ENCODE peak calls at places on chromosomes 1 and 21, in ten cellular contexts. I is progenitor cell of endocrine pancreas; J is WTC11; X is bronchial epithelial cell; P is mammary epithelial cell; C is OCI-LY7; N is CD8-positive, alpha-beta T cell; Q is fibroblast of lung; B is mesothelial cell of epicardium; U is AG10803. D is an unnamed sample.

GRCh38 chr1:167821969-167822685 is 91.8 kb downstream of the ADCY10 start:
- DNase-seq in B (no peak), Q (peak), P (no peak), I (no peak), N (no peak), C (no peak), U (peak), X (no peak), J (no peak), D (no peak)

GRCh38 chr1:108780937-108781574 is 34.6 kb downstream of the STXBP3 start:
- DNase-seq in P (no peak), Q (no peak), U (no peak), C (no peak), X (no peak), B (no peak), J (no peak), I (no peak), N (no peak), D (no peak)

GRCh38 chr1:86933562-86934377 is 19.3 kb downstream of the HS2ST1 start:
- DNase-seq in I (no peak), B (no peak), X (no peak), N (no peak), C (peak), Q (no peak), P (no peak), U (no peak), J (no peak), D (no peak)

GRCh38 chr1:108017698-108018097 is 52.7 kb upstream of the VAV3 start:
- DNase-seq in P (peak), J (no peak), C (no peak), B (no peak), U (no peak), Q (peak), I (no peak), N (no peak), X (peak), D (no peak)

GRCh38 chr1:64471218-64471719 is 1.3 kb downstream of the CACHD1 start:
- DNase-seq in X (peak), C (no peak), Q (peak), U (peak), I (peak), B (peak), J (peak), P (peak), N (no peak), D (no peak)

GRCh38 chr1:151942882-151943281 is 33.6 kb upstream of the THEM4 start:
- DNase-seq in C (no peak), P (no peak), B (no peak), J (no peak), U (peak), Q (peak), N (no peak), I (no peak), X (no peak), D (no peak)

GRCh38 chr1:186958520-186958919 is 129.8 kb downstream of the PLA2G4A start:
- DNase-seq in B (no peak), N (no peak), U (peak), J (no peak), Q (peak), P (peak), C (no peak), X (peak), I (no peak), D (no peak)

GRCh38 chr1:10679521-10680220 is 116.8 kb downstream of the CASZ1 start:
- DNase-seq in B (no peak), N (no peak), P (peak), J (peak), C (peak), U (peak), Q (peak), I (no peak), X (peak), D (no peak)

GRCh38 chr1:19676438-19676922 is 11.8 kb downstream of the HTR6 start:
- DNase-seq in Q (peak), I (peak), B (no peak), P (peak), J (peak), C (no peak), U (peak), X (peak), N (no peak), D (peak)

GRCh38 chr1:19802269-19802668 is 2.6 kb upstream of the TMCO4 start:
- DNase-seq in J (peak), I (no peak), Q (no peak), C (no peak), N (no peak), B (no peak), X (no peak), U (no peak), P (no peak), D (no peak)

GRCh38 chr1:94792876-94793605 is 27.1 kb upstream of the SLC44A3 start:
- DNase-seq in J (no peak), X (no peak), C (no peak), B (no peak), U (peak), N (no peak), I (no peak), Q (peak), P (peak), D (peak)

GRCh38 chr21:41008351-41008750 is 159.6 kb upstream of the BACE2 start:
- DNase-seq in I (no peak), N (no peak), C (no peak), P (no peak), Q (no peak), J (no peak), X (no peak), B (no peak), U (no peak), D (no peak)

GRCh38 chr1:1758059-1758621 is 20.1 kb downstream of the NADK start:
- DNase-seq in P (no peak), Q (no peak), I (no peak), C (no peak), U (no peak), X (no peak), B (no peak), N (no peak), J (no peak), D (no peak)

GRCh38 chr1:32716312-32717126 is 13.9 kb upstream of the SYNC start:
- DNase-seq in B (peak), J (peak), I (peak), X (peak), P (peak), U (no peak), C (peak), Q (no peak), N (no peak), D (no peak)

GRCh38 chr1:241918879-241919278 is 38.7 kb upstream of the BECN2 start:
- DNase-seq in X (peak), C (no peak), U (peak), B (no peak), N (no peak), J (no peak), I (no peak), P (peak), Q (peak), D (peak)

GRCh38 chr1:228464487-228464983 is 22.6 kb upstream of the RNF187 start:
- DNase-seq in P (peak), C (peak), U (peak), Q (peak), B (peak), N (peak), I (peak), J (peak), X (peak), D (no peak)

GRCh38 chr1:32886012-32886827 is at the start of gene HPCA:
- DNase-seq in Q (peak), C (no peak), U (peak), X (no peak), B (peak), P (peak), J (peak), N (no peak), I (peak), D (no peak)

GRCh38 chr1:188642585-188643168 is 1813.9 kb downstream of the PLA2G4A start:
- DNase-seq in B (no peak), I (no peak), N (no peak), X (peak), Q (no peak), J (no peak), U (no peak), C (no peak), P (no peak), D (no peak)

GRCh38 chr21:35227774-35228173 is 178.7 kb upstream of the RUNX1 start:
- DNase-seq in B (no peak), C (peak), J (no peak), I (no peak), Q (no peak), U (no peak), X (no peak), P (no peak), N (no peak), D (no peak)

GRCh38 chr1:109241344-109241743 is 8.0 kb upstream of the CELSR2 start:
- DNase-seq in X (no peak), N (no peak), C (no peak), Q (no peak), B (no peak), P (no peak), J (no peak), U (no peak), I (no peak), D (no peak)

GRCh38 chr1:174964261-174964984 is 35.3 kb upstream of the CACYBP start:
- DNase-seq in P (peak), U (peak), N (no peak), B (no peak), I (no peak), X (peak), Q (peak), J (no peak), C (peak), D (no peak)

GRCh38 chr21:38857152-38857825 is 51.6 kb downstream of the ETS2 start:
- DNase-seq in P (no peak), N (no peak), Q (no peak), I (no peak), C (no peak), J (no peak), U (no peak), X (no peak), B (no peak), D (no peak)

GRCh38 chr1:18866846-18867245 is 7.4 kb upstream of the TAS1R2 start:
- DNase-seq in I (no peak), J (no peak), C (no peak), X (no peak), N (no peak), P (no peak), U (no peak), Q (no peak), B (no peak), D (no peak)

GRCh38 chr1:79899914-79900313 is 893.4 kb upstream of the ADGRL4 start:
- DNase-seq in P (peak), B (no peak), J (no peak), N (no peak), I (no peak), U (peak), C (no peak), X (peak), Q (peak), D (peak)

GRCh38 chr1:235329139-235329808 is 904 bp downstream of the GGPS1 start:
- DNase-seq in U (peak), I (peak), Q (peak), X (peak), J (peak), P (no peak), B (no peak), C (peak), N (peak), D (no peak)

GRCh38 chr1:44592208-44593145 is 81.8 kb downstream of the TMEM53 start:
- DNase-seq in P (no peak), Q (no peak), X (no peak), C (no peak), J (peak), B (no peak), U (no peak), I (no peak), N (no peak), D (no peak)

GRCh38 chr1:165444897-165445370 is at the start of gene RXRG:
- DNase-seq in Q (no peak), U (peak), P (peak), J (peak), I (peak), B (peak), X (peak), N (no peak), C (no peak), D (no peak)

GRCh38 chr1:59631561-59631960 is 183.2 kb upstream of the HOOK1 start:
- DNase-seq in I (no peak), B (no peak), X (peak), Q (no peak), C (no peak), J (no peak), N (no peak), U (no peak), P (peak), D (no peak)

GRCh38 chr21:33212159-33212851 is 17.4 kb upstream of the IFNAR2 start:
- DNase-seq in X (peak), N (no peak), Q (peak), J (no peak), C (peak), I (no peak), B (no peak), U (peak), P (peak), D (no peak)

GRCh38 chr1:6365047-6365446 is 28.5 kb downstream of the ACOT7 start:
- DNase-seq in P (no peak), B (no peak), U (no peak), I (no peak), X (no peak), N (no peak), Q (no peak), J (no peak), C (no peak), D (no peak)

GRCh38 chr1:156052862-156053769 is 482 bp downstream of the UBQLN4 start:
- DNase-seq in P (peak), I (peak), N (peak), Q (peak), X (peak), U (peak), B (peak), J (peak), C (peak), D (no peak)

GRCh38 chr1:25064465-25065238 is 134.6 kb upstream of the RUNX3 start:
- DNase-seq in Q (no peak), B (no peak), J (no peak), X (no peak), P (no peak), C (no peak), U (no peak), N (no peak), I (no peak), D (no peak)

GRCh38 chr1:25061596-25061995 is 131.5 kb upstream of the RUNX3 start:
- DNase-seq in U (no peak), I (no peak), Q (no peak), C (no peak), P (no peak), X (no peak), N (no peak), B (no peak), J (no peak), D (no peak)

GRCh38 chr1:25063591-25064416 is 133.7 kb upstream of the RUNX3 start:
- DNase-seq in J (no peak), I (no peak), P (no peak), X (peak), Q (peak), U (no peak), B (no peak), C (no peak), N (no peak), D (no peak)

GRCh38 chr1:25065246-25066238 is 135.5 kb upstream of the RUNX3 start:
- DNase-seq in X (no peak), N (peak), B (no peak), C (no peak), U (peak), I (no peak), J (no peak), Q (peak), P (no peak), D (peak)

GRCh38 chr1:25062621-25063255 is 132.7 kb upstream of the RUNX3 start:
- DNase-seq in C (no peak), U (no peak), J (no peak), N (no peak), B (no peak), P (no peak), X (no peak), I (no peak), Q (no peak), D (no peak)
- TF ChIP-seq CTCF in C (no peak), U (no peak), J (no peak), N (no peak), B (no peak), P (no peak), X (no peak), I (no peak), Q (no peak), D (no peak)

DNA sequence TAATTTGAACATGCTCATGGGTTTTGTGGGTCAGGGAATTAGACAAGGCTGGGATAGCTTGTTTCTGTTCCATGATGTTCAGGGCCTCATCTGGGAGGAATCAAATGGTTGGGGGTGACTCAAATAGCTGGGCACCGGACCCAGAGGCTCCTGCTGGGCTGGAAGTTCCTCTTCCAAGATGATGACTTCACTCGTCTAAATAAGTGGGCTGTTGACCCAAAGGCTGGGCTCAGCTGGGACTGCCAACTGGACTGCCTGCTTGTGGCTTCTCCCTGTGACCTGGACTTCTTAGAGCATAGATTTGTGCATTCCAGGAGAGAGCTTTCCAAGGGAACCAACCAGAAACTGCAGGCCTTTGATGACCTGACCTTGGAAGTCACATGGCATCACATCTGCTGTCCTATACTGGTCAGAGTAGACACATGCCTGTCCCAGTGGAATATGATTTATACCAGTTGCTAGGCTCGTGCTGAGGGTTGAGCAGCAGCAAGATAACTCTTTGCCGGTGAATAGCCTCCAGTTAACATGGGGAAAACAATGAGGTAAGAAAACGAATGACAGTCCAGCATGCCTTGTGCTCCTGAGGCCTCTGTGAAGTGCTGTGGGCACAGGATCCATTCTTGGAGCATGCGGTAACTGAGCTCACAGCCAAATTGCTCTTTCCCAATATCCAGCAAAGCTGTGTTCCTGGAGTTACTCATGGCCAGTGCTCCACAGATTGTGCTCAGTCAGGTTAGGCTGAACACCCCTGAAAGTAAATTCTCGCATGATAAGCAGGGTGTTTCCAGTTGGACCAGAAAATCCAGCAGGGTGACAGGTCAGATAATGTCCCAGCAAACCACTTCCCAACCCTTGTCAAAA is 272.9 kb upstream of the TMEM51 start:
- DNase-seq in Q (peak), B (no peak), P (peak), C (no peak), N (no peak), J (no peak), I (no peak), X (peak), U (peak), D (peak)
- TF ChIP-seq CTCF in Q (no peak), B (no peak), P (no peak), C (no peak), N (no peak), J (no peak), I (no peak), X (no peak), U (no peak), D (no peak)

DNA sequence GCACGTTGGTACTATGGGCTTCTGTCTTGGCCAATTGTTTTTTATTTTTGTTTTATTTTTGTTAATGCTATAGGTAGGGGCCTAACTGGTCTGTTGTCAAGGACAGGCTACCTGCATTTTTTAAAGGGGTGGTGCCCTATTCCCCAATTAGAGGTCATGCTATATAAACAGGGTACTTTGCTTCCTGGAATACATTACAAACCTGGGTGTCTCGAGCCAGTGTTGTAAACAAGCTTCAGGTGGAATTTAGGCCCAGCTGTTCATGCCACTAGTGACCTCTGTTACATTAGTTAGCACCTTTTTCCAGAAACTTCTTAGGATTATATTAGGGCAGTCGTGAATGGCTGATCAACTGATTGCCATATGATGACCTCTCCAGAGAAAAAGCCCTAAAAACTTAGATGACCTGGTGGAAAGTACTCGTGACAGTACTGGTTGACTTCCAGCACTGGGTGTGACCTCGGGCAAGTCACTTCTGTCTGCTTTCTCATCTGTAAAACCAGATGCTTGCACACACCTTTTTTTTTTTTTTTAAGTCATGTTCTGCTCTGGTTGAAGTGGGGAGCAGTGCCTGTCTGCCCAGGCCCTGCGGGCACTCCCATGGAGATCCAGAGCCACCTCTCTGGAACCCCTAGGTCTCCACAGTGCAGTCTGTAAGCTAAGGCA is 46.5 kb downstream of the ELK4 start:
- DNase-seq in B (no peak), I (no peak), Q (no peak), U (no peak), N (no peak), X (no peak), P (no peak), C (no peak), J (no peak), D (no peak)
- TF ChIP-seq CTCF in B (no peak), I (no peak), Q (no peak), U (no peak), N (no peak), X (no peak), P (no peak), C (peak), J (peak), D (no peak)

GRCh38 chr1:198083549-198083948 is 73.2 kb upstream of the NEK7 start:
- DNase-seq in J (no peak), I (no peak), C (no peak), N (no peak), Q (no peak), B (no peak), X (no peak), P (no peak), U (no peak), D (no peak)

GRCh38 chr1:198084509-198084908 is 72.3 kb upstream of the NEK7 start:
- DNase-seq in J (no peak), I (no peak), X (no peak), C (no peak), N (no peak), Q (no peak), P (no peak), U (no peak), B (no peak), D (no peak)

GRCh38 chr1:198086051-198086745 is 70.6 kb upstream of the NEK7 start:
- DNase-seq in C (no peak), X (no peak), B (no peak), N (no peak), U (no peak), I (no peak), P (no peak), J (no peak), Q (no peak), D (no peak)

GRCh38 chr1:198087831-198088230 is 69.0 kb upstream of the NEK7 start:
- DNase-seq in N (no peak), J (no peak), X (no peak), U (no peak), B (no peak), Q (no peak), P (no peak), C (no peak), I (no peak), D (no peak)

GRCh38 chr1:198088360-198089071 is 68.3 kb upstream of the NEK7 start:
- DNase-seq in J (no peak), I (no peak), P (peak), B (no peak), C (peak), N (no peak), Q (peak), U (peak), X (peak), D (peak)
- TF ChIP-seq CTCF in J (no peak), I (peak), P (peak), B (peak), C (peak), N (peak), Q (peak), U (peak), X (peak), D (peak)

GRCh38 chr1:71593523-71593922 is 512.7 kb upstream of the ZRANB2 start:
- DNase-seq in N (no peak), C (peak), B (no peak), X (peak), U (peak), Q (no peak), P (no peak), I (no peak), J (no peak), D (no peak)
- TF ChIP-seq CTCF in N (no peak), C (peak), B (no peak), X (peak), U (peak), Q (peak), P (peak), I (peak), J (no peak), D (peak)

GRCh38 chr1:83929184-83929583 is 69.7 kb downstream of the TTLL7 start:
- DNase-seq in P (peak), N (no peak), I (no peak), J (no peak), Q (peak), U (peak), B (no peak), X (peak), C (no peak), D (peak)
- TF ChIP-seq CTCF in P (no peak), N (no peak), I (no peak), J (no peak), Q (no peak), U (no peak), B (no peak), X (no peak), C (no peak), D (no peak)

GRCh38 chr21:30340714-30341573 is 3.5 kb upstream of the KRTAP27-1 start:
- DNase-seq in B (no peak), J (peak), P (peak), X (peak), Q (peak), I (peak), C (peak), U (peak), N (no peak), D (no peak)
- TF ChIP-seq CTCF in B (peak), J (peak), P (peak), X (peak), Q (peak), I (peak), C (peak), U (peak), N (peak), D (peak)